ENCODE peak calls at places on chromosomes 1 and 21, in six cellular contexts. One of them, this sample, is unnamed.

GRCh38 chr1:235100124-235100801 is 28.4 kb downstream of the TOMM20 start:
- DNase-seq in hepatocyte: no peak
- DNase-seq in colonic mucosa: no peak
- DNase-seq in CD4-positive, CD25-positive, alpha-beta regulatory T cell: no peak
- DNase-seq in tibial nerve: no peak
- DNase-seq in body of pancreas: no peak
- DNase-seq in this sample: no peak

GRCh38 chr1:79469121-79469520 is 462.6 kb upstream of the ADGRL4 start:
- DNase-seq in CD4-positive, CD25-positive, alpha-beta regulatory T cell: no peak
- DNase-seq in colonic mucosa: no peak
- DNase-seq in body of pancreas: no peak
- DNase-seq in hepatocyte: no peak
- DNase-seq in tibial nerve: no peak
- DNase-seq in this sample: no peak

GRCh38 chr1:181141431-181141910 is 53.0 kb downstream of the IER5 start:
- DNase-seq in colonic mucosa: no peak
- DNase-seq in tibial nerve: no peak
- DNase-seq in hepatocyte: no peak
- DNase-seq in CD4-positive, CD25-positive, alpha-beta regulatory T cell: no peak
- DNase-seq in body of pancreas: peak
- DNase-seq in this sample: no peak

GRCh38 chr1:1239247-1239623 is 7.2 kb downstream of the B3GALT6 start:
- DNase-seq in colonic mucosa: no peak
- DNase-seq in CD4-positive, CD25-positive, alpha-beta regulatory T cell: no peak
- DNase-seq in body of pancreas: no peak
- DNase-seq in tibial nerve: no peak
- DNase-seq in hepatocyte: no peak
- DNase-seq in this sample: no peak

GRCh38 chr1:4699724-4700301 is 45.4 kb downstream of the AJAP1 start:
- DNase-seq in CD4-positive, CD25-positive, alpha-beta regulatory T cell: no peak
- DNase-seq in tibial nerve: no peak
- DNase-seq in body of pancreas: no peak
- DNase-seq in colonic mucosa: no peak
- DNase-seq in hepatocyte: no peak
- DNase-seq in this sample: no peak

GRCh38 chr1:198088360-198089071 is 68.3 kb upstream of the NEK7 start:
- DNase-seq in tibial nerve: no peak
- DNase-seq in body of pancreas: no peak
- DNase-seq in hepatocyte: peak
- DNase-seq in CD4-positive, CD25-positive, alpha-beta regulatory T cell: peak
- DNase-seq in colonic mucosa: no peak
- DNase-seq in this sample: no peak

GRCh38 chr1:64861611-64862010 is 104.7 kb downstream of the JAK1 start:
- DNase-seq in colonic mucosa: no peak
- DNase-seq in hepatocyte: peak
- DNase-seq in body of pancreas: peak
- DNase-seq in tibial nerve: no peak
- DNase-seq in CD4-positive, CD25-positive, alpha-beta regulatory T cell: no peak
- DNase-seq in this sample: no peak

GRCh38 chr1:17293681-17294415 is 14.1 kb upstream of the PADI4 start:
- DNase-seq in CD4-positive, CD25-positive, alpha-beta regulatory T cell: no peak
- DNase-seq in tibial nerve: no peak
- DNase-seq in hepatocyte: no peak
- DNase-seq in body of pancreas: no peak
- DNase-seq in colonic mucosa: no peak
- DNase-seq in this sample: no peak

GRCh38 chr1:178209935-178210334 is 116.0 kb downstream of the RASAL2 start:
- DNase-seq in body of pancreas: no peak
- DNase-seq in colonic mucosa: no peak
- DNase-seq in hepatocyte: no peak
- DNase-seq in tibial nerve: no peak
- DNase-seq in CD4-positive, CD25-positive, alpha-beta regulatory T cell: no peak
- DNase-seq in this sample: no peak

GRCh38 chr21:36461918-36462486 is 17.9 kb downstream of the CLDN14 start:
- DNase-seq in colonic mucosa: peak
- DNase-seq in body of pancreas: peak
- DNase-seq in tibial nerve: no peak
- DNase-seq in CD4-positive, CD25-positive, alpha-beta regulatory T cell: no peak
- DNase-seq in hepatocyte: no peak
- DNase-seq in this sample: no peak

GRCh38 chr1:54768093-54768492 is 3.8 kb upstream of the PARS2 start:
- DNase-seq in hepatocyte: no peak
- DNase-seq in colonic mucosa: no peak
- DNase-seq in body of pancreas: no peak
- DNase-seq in CD4-positive, CD25-positive, alpha-beta regulatory T cell: no peak
- DNase-seq in tibial nerve: no peak
- DNase-seq in this sample: no peak

GRCh38 chr1:173341307-173341706 is 134.2 kb upstream of the TNFSF4 start:
- DNase-seq in CD4-positive, CD25-positive, alpha-beta regulatory T cell: no peak
- DNase-seq in body of pancreas: peak
- DNase-seq in hepatocyte: no peak
- DNase-seq in colonic mucosa: no peak
- DNase-seq in tibial nerve: no peak
- DNase-seq in this sample: no peak

GRCh38 chr1:61808968-61809367 is 66.7 kb downstream of the PATJ start:
- DNase-seq in hepatocyte: no peak
- DNase-seq in body of pancreas: no peak
- DNase-seq in tibial nerve: no peak
- DNase-seq in CD4-positive, CD25-positive, alpha-beta regulatory T cell: no peak
- DNase-seq in colonic mucosa: no peak
- DNase-seq in this sample: no peak

GRCh38 chr21:32281531-32281930 is 2.7 kb upstream of the MIS18A start:
- DNase-seq in colonic mucosa: no peak
- DNase-seq in body of pancreas: no peak
- DNase-seq in tibial nerve: no peak
- DNase-seq in hepatocyte: no peak
- DNase-seq in CD4-positive, CD25-positive, alpha-beta regulatory T cell: no peak
- DNase-seq in this sample: no peak

GRCh38 chr21:41750532-41751151 is 16.2 kb downstream of the RIPK4 start:
- DNase-seq in tibial nerve: no peak
- DNase-seq in CD4-positive, CD25-positive, alpha-beta regulatory T cell: no peak
- DNase-seq in body of pancreas: no peak
- DNase-seq in colonic mucosa: no peak
- DNase-seq in hepatocyte: no peak
- DNase-seq in this sample: no peak

GRCh38 chr1:19367584-19368041 is 55.5 kb downstream of the SLC66A1 start:
- DNase-seq in tibial nerve: no peak
- DNase-seq in colonic mucosa: no peak
- DNase-seq in CD4-positive, CD25-positive, alpha-beta regulatory T cell: no peak
- DNase-seq in hepatocyte: no peak
- DNase-seq in body of pancreas: no peak
- DNase-seq in this sample: peak

GRCh38 chr1:29363536-29363935 is 127.2 kb downstream of the PTPRU start:
- DNase-seq in colonic mucosa: no peak
- DNase-seq in body of pancreas: no peak
- DNase-seq in hepatocyte: no peak
- DNase-seq in CD4-positive, CD25-positive, alpha-beta regulatory T cell: no peak
- DNase-seq in tibial nerve: no peak
- DNase-seq in this sample: no peak

GRCh38 chr1:214584805-214585766 is 17.9 kb upstream of the CENPF start:
- DNase-seq in body of pancreas: no peak
- DNase-seq in hepatocyte: peak
- DNase-seq in CD4-positive, CD25-positive, alpha-beta regulatory T cell: no peak
- DNase-seq in colonic mucosa: no peak
- DNase-seq in tibial nerve: no peak
- DNase-seq in this sample: no peak

GRCh38 chr1:25725482-25725881 is 74.5 kb upstream of the SELENON start:
- DNase-seq in tibial nerve: no peak
- DNase-seq in body of pancreas: no peak
- DNase-seq in colonic mucosa: no peak
- DNase-seq in hepatocyte: no peak
- DNase-seq in CD4-positive, CD25-positive, alpha-beta regulatory T cell: no peak
- DNase-seq in this sample: no peak

GRCh38 chr21:33139084-33139483 is 69.1 kb downstream of the OLIG1 start:
- DNase-seq in hepatocyte: no peak
- DNase-seq in CD4-positive, CD25-positive, alpha-beta regulatory T cell: no peak
- DNase-seq in tibial nerve: no peak
- DNase-seq in colonic mucosa: no peak
- DNase-seq in body of pancreas: no peak
- DNase-seq in this sample: no peak

GRCh38 chr1:210360852-210361477 is 32.3 kb downstream of the HHAT start:
- DNase-seq in tibial nerve: no peak
- DNase-seq in body of pancreas: peak
- DNase-seq in colonic mucosa: no peak
- DNase-seq in hepatocyte: peak
- DNase-seq in CD4-positive, CD25-positive, alpha-beta regulatory T cell: no peak
- DNase-seq in this sample: no peak

GRCh38 chr1:204404629-204405028 is 7.0 kb downstream of the PPP1R15B start:
- DNase-seq in colonic mucosa: no peak
- DNase-seq in tibial nerve: no peak
- DNase-seq in hepatocyte: no peak
- DNase-seq in CD4-positive, CD25-positive, alpha-beta regulatory T cell: no peak
- DNase-seq in body of pancreas: no peak
- DNase-seq in this sample: no peak

GRCh38 chr1:243598433-243598832 is 251.6 kb downstream of the AKT3 start:
- DNase-seq in colonic mucosa: no peak
- DNase-seq in body of pancreas: no peak
- DNase-seq in CD4-positive, CD25-positive, alpha-beta regulatory T cell: peak
- DNase-seq in tibial nerve: no peak
- DNase-seq in hepatocyte: no peak
- DNase-seq in this sample: no peak

GRCh38 chr21:33383056-33383888 is 19.9 kb upstream of the IFNGR2 start:
- DNase-seq in body of pancreas: peak
- DNase-seq in hepatocyte: peak
- DNase-seq in colonic mucosa: peak
- DNase-seq in tibial nerve: no peak
- DNase-seq in CD4-positive, CD25-positive, alpha-beta regulatory T cell: peak
- DNase-seq in this sample: peak

GRCh38 chr1:36322786-36323635 is 434 bp downstream of the EVA1B start:
- DNase-seq in colonic mucosa: peak
- DNase-seq in tibial nerve: peak
- DNase-seq in hepatocyte: peak
- DNase-seq in CD4-positive, CD25-positive, alpha-beta regulatory T cell: peak
- DNase-seq in body of pancreas: peak
- DNase-seq in this sample: no peak

GRCh38 chr21:45982758-45983731 is 1.5 kb downstream of the COL6A1 start:
- DNase-seq in CD4-positive, CD25-positive, alpha-beta regulatory T cell: no peak
- DNase-seq in colonic mucosa: no peak
- DNase-seq in tibial nerve: no peak
- DNase-seq in body of pancreas: no peak
- DNase-seq in hepatocyte: no peak
- DNase-seq in this sample: no peak

GRCh38 chr1:161187311-161187710 is 10.0 kb upstream of the B4GALT3 start:
- DNase-seq in colonic mucosa: no peak
- DNase-seq in CD4-positive, CD25-positive, alpha-beta regulatory T cell: no peak
- DNase-seq in hepatocyte: no peak
- DNase-seq in tibial nerve: no peak
- DNase-seq in body of pancreas: no peak
- DNase-seq in this sample: no peak
- H3K27ac ChIP-seq in colonic mucosa: no peak
- H3K27ac ChIP-seq in CD4-positive, CD25-positive, alpha-beta regulatory T cell: peak
- H3K27ac ChIP-seq in hepatocyte: peak
- H3K27ac ChIP-seq in tibial nerve: no peak
- H3K27ac ChIP-seq in body of pancreas: no peak
- H3K27ac ChIP-seq in this sample: no peak

DNA sequence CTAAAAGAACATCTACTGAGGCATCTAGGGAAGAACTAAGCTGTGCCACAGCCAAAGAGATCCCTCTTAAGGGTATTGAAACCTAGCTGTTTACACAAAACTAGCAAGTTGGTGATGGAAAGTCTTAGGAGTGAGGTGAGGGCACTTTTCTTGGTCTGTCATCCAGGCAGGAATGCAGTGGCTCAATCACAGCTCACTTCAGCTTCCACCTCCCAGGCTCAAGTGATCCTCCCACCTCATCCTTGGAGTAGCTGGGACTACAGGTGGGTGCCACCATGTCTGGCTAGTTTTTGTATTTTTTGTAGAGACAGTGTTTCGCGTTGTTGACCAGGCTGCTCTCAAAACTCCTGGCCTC is 2.4 kb downstream of the PLEKHO1 start:
- DNase-seq in tibial nerve: no peak
- DNase-seq in colonic mucosa: no peak
- DNase-seq in body of pancreas: no peak
- DNase-seq in CD4-positive, CD25-positive, alpha-beta regulatory T cell: no peak
- DNase-seq in hepatocyte: no peak
- DNase-seq in this sample: no peak
- H3K4me3 ChIP-seq in tibial nerve: peak
- H3K4me3 ChIP-seq in colonic mucosa: peak
- H3K4me3 ChIP-seq in body of pancreas: no peak
- H3K4me3 ChIP-seq in CD4-positive, CD25-positive, alpha-beta regulatory T cell: peak
- H3K4me3 ChIP-seq in hepatocyte: no peak
- H3K4me3 ChIP-seq in this sample: no peak

GRCh38 chr1:15714438-15715136 is 21.5 kb upstream of the SLC25A34 start:
- DNase-seq in colonic mucosa: no peak
- DNase-seq in hepatocyte: no peak
- DNase-seq in body of pancreas: no peak
- DNase-seq in tibial nerve: no peak
- DNase-seq in CD4-positive, CD25-positive, alpha-beta regulatory T cell: no peak
- DNase-seq in this sample: no peak

GRCh38 chr1:15720861-15721260 is 15.2 kb upstream of the SLC25A34 start:
- DNase-seq in colonic mucosa: no peak
- DNase-seq in hepatocyte: no peak
- DNase-seq in body of pancreas: no peak
- DNase-seq in tibial nerve: no peak
- DNase-seq in CD4-positive, CD25-positive, alpha-beta regulatory T cell: no peak
- DNase-seq in this sample: no peak

GRCh38 chr1:15719721-15720120 is 16.3 kb upstream of the SLC25A34 start:
- DNase-seq in hepatocyte: no peak
- DNase-seq in tibial nerve: no peak
- DNase-seq in body of pancreas: no peak
- DNase-seq in CD4-positive, CD25-positive, alpha-beta regulatory T cell: no peak
- DNase-seq in colonic mucosa: no peak
- DNase-seq in this sample: no peak

GRCh38 chr1:15718199-15718601 is 17.9 kb upstream of the SLC25A34 start:
- DNase-seq in colonic mucosa: no peak
- DNase-seq in CD4-positive, CD25-positive, alpha-beta regulatory T cell: no peak
- DNase-seq in hepatocyte: no peak
- DNase-seq in body of pancreas: no peak
- DNase-seq in tibial nerve: no peak
- DNase-seq in this sample: no peak

DNA sequence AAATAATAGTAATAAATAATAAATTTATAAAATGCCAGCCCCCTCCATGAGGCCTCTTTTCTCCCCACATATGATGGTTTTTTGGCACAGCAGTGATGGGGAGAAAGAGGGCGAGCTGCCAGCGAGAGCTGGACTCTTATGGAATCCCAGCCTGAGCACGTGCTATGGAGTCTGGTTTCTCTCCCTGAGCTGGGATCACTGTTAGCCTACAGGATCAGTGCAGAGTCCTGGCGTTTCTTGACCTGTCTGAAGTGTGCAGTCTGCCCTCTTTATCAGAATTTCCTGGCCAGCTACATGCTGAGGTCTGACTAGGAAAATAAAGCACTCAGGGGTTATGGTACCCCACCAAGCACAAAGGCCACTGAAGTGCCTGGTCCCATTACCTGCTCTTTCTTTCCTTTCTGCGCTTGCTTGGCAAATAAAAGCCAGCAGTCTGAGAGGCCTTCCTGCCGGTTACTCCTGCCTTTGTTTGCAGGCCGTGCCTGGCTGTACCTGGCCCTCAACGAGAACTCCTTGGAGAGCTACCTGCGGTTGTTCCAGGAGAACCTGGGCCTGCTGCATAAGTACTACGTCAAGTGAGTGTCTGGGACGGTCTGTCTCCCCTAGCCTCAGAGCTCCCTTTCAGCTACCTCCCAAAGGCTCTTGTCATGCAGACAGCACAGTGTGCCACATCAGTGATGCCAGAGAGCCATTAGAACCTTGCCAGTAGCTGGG is 18.5 kb upstream of the SLC25A34 start:
- DNase-seq in body of pancreas: no peak
- DNase-seq in tibial nerve: no peak
- DNase-seq in hepatocyte: no peak
- DNase-seq in colonic mucosa: no peak
- DNase-seq in CD4-positive, CD25-positive, alpha-beta regulatory T cell: no peak
- DNase-seq in this sample: no peak
- H3K27ac ChIP-seq in body of pancreas: no peak
- H3K27ac ChIP-seq in tibial nerve: no peak
- H3K27ac ChIP-seq in hepatocyte: peak
- H3K27ac ChIP-seq in colonic mucosa: no peak
- H3K27ac ChIP-seq in CD4-positive, CD25-positive, alpha-beta regulatory T cell: no peak
- H3K27ac ChIP-seq in this sample: no peak

GRCh38 chr1:207414606-207415108 is 39.5 kb upstream of the CR2 start:
- DNase-seq in colonic mucosa: no peak
- DNase-seq in hepatocyte: no peak
- DNase-seq in CD4-positive, CD25-positive, alpha-beta regulatory T cell: no peak
- DNase-seq in body of pancreas: peak
- DNase-seq in tibial nerve: no peak
- DNase-seq in this sample: no peak
- H3K4me3 ChIP-seq in colonic mucosa: no peak
- H3K4me3 ChIP-seq in hepatocyte: no peak
- H3K4me3 ChIP-seq in CD4-positive, CD25-positive, alpha-beta regulatory T cell: no peak
- H3K4me3 ChIP-seq in body of pancreas: no peak
- H3K4me3 ChIP-seq in tibial nerve: no peak
- H3K4me3 ChIP-seq in this sample: no peak

This sample was measured in prostate gland.